ENCODE peak calls at places on chromosome 20, in seven cellular contexts. A, I, E, J, B, L and T are unnamed samples.
A peak's percentile ranks its signal among the peaks of the same experiment; 100 is the strongest.

GRCh38 chr20:40397483-40397882 is 291.6 kb downstream of the MAFB start:
- DNase-seq in B (no peak), A (no peak), L (no peak), I (no peak), J (no peak), E (no peak), T (no peak)

GRCh38 chr20:36988494-36988966 is 37.0 kb upstream of the SAMHD1 start:
- DNase-seq in E (no peak), J (peak; percentile 23), L (no peak), B (peak; percentile 26), A (no peak), I (no peak), T (no peak)

GRCh38 chr20:24950128-24950835 is 1.2 kb downstream of the CST7 start:
- DNase-seq in I (no peak), E (no peak), L (no peak), J (no peak), B (no peak), A (no peak), T (no peak)

GRCh38 chr20:24779886-24780285 is 169.2 kb upstream of the CST7 start:
- DNase-seq in A (no peak), B (no peak), J (no peak), I (no peak), E (no peak), L (no peak), T (no peak)

GRCh38 chr20:32189691-32190607 is 17.6 kb downstream of the PLAGL2 start:
- DNase-seq in A (no peak), L (peak; percentile 46), E (peak; percentile 59), J (peak; percentile 40), B (peak; percentile 42), I (no peak), T (peak; percentile 46)

GRCh38 chr20:1472556-1473243 is 6.1 kb upstream of the NSFL1C start:
- DNase-seq in B (no peak), A (no peak), E (no peak), I (no peak), J (no peak), L (no peak), T (no peak)

GRCh38 chr20:53070714-53071392 is 98.7 kb downstream of the TSHZ2 start:
- DNase-seq in A (no peak), J (no peak), E (no peak), L (no peak), I (no peak), B (no peak), T (no peak)

GRCh38 chr20:18702736-18703135 is 110.8 kb upstream of the SCP2D1 start:
- DNase-seq in I (no peak), L (no peak), A (no peak), J (peak; percentile 55), E (no peak), B (no peak), T (no peak)

GRCh38 chr20:34558320-34559202 is at the start of gene MAP1LC3A:
- DNase-seq in A (peak; percentile 41), E (peak; percentile 96), I (no peak), J (peak; percentile 97), B (peak; percentile 95), L (peak; percentile 90), T (peak; percentile 92)

GRCh38 chr20:48676795-48677447 is 150.9 kb downstream of the PREX1 start:
- DNase-seq in B (no peak), I (no peak), L (no peak), J (no peak), E (no peak), A (no peak), T (no peak)

GRCh38 chr20:40948352-40949267 is 80.0 kb upstream of the TOP1 start:
- DNase-seq in J (no peak), L (no peak), B (no peak), A (no peak), E (no peak), I (no peak), T (no peak)

GRCh38 chr20:16514145-16514544 is 59.1 kb downstream of the KIF16B start:
- DNase-seq in J (no peak), E (no peak), L (no peak), I (no peak), A (no peak), B (no peak), T (no peak)

GRCh38 chr20:25576783-25577530 is 8.4 kb downstream of the NINL start:
- DNase-seq in A (no peak), L (no peak), B (no peak), E (peak; percentile 22), J (no peak), I (no peak), T (no peak)